ENCODE peak calls at places on chromosomes 11 and 22, in nine cellular contexts. One of them, this sample, is unnamed.

GRCh38 chr11:65524747-65525658 is at the start of gene SCYL1:
- DNase-seq in epithelial cell of esophagus: peak
- DNase-seq in retinal pigment epithelial cell: no peak
- DNase-seq in tibial artery: peak
- DNase-seq in upper lobe of right lung: peak
- DNase-seq in AG10803: peak
- DNase-seq in prostate gland: peak
- DNase-seq in B cell: peak
- DNase-seq in ascending aorta: peak
- DNase-seq in this sample: peak

GRCh38 chr11:46966773-46967172 is 30.2 kb downstream of the CSTPP1 start:
- DNase-seq in tibial artery: no peak
- DNase-seq in epithelial cell of esophagus: no peak
- DNase-seq in B cell: no peak
- DNase-seq in AG10803: no peak
- DNase-seq in prostate gland: no peak
- DNase-seq in retinal pigment epithelial cell: no peak
- DNase-seq in ascending aorta: no peak
- DNase-seq in upper lobe of right lung: no peak
- DNase-seq in this sample: no peak

GRCh38 chr11:106724293-106724892 is 293.9 kb downstream of the GUCY1A2 start:
- DNase-seq in epithelial cell of esophagus: peak
- DNase-seq in prostate gland: no peak
- DNase-seq in retinal pigment epithelial cell: peak
- DNase-seq in upper lobe of right lung: no peak
- DNase-seq in B cell: no peak
- DNase-seq in ascending aorta: no peak
- DNase-seq in tibial artery: no peak
- DNase-seq in AG10803: no peak
- DNase-seq in this sample: no peak

GRCh38 chr22:39362932-39363331 is 13.1 kb downstream of the SYNGR1 start:
- DNase-seq in AG10803: no peak
- DNase-seq in ascending aorta: no peak
- DNase-seq in retinal pigment epithelial cell: no peak
- DNase-seq in prostate gland: no peak
- DNase-seq in tibial artery: no peak
- DNase-seq in B cell: no peak
- DNase-seq in epithelial cell of esophagus: no peak
- DNase-seq in upper lobe of right lung: no peak
- DNase-seq in this sample: no peak

GRCh38 chr11:80816454-80816847 is 1375.6 kb upstream of the TENM4 start:
- DNase-seq in retinal pigment epithelial cell: no peak
- DNase-seq in upper lobe of right lung: no peak
- DNase-seq in prostate gland: no peak
- DNase-seq in B cell: no peak
- DNase-seq in tibial artery: no peak
- DNase-seq in epithelial cell of esophagus: no peak
- DNase-seq in AG10803: no peak
- DNase-seq in ascending aorta: no peak
- DNase-seq in this sample: no peak

GRCh38 chr11:76880314-76880713 is 19.6 kb downstream of the ACER3 start:
- DNase-seq in ascending aorta: no peak
- DNase-seq in upper lobe of right lung: no peak
- DNase-seq in epithelial cell of esophagus: no peak
- DNase-seq in retinal pigment epithelial cell: no peak
- DNase-seq in B cell: no peak
- DNase-seq in tibial artery: no peak
- DNase-seq in prostate gland: no peak
- DNase-seq in AG10803: peak
- DNase-seq in this sample: no peak

GRCh38 chr11:128294001-128294684 is 293.2 kb downstream of the ETS1 start:
- DNase-seq in retinal pigment epithelial cell: no peak
- DNase-seq in ascending aorta: no peak
- DNase-seq in tibial artery: no peak
- DNase-seq in upper lobe of right lung: no peak
- DNase-seq in prostate gland: no peak
- DNase-seq in epithelial cell of esophagus: no peak
- DNase-seq in B cell: no peak
- DNase-seq in AG10803: no peak
- DNase-seq in this sample: peak

GRCh38 chr11:11894486-11894885 is 52.7 kb downstream of the USP47 start:
- DNase-seq in epithelial cell of esophagus: no peak
- DNase-seq in upper lobe of right lung: no peak
- DNase-seq in ascending aorta: no peak
- DNase-seq in tibial artery: no peak
- DNase-seq in B cell: no peak
- DNase-seq in prostate gland: no peak
- DNase-seq in retinal pigment epithelial cell: no peak
- DNase-seq in AG10803: no peak
- DNase-seq in this sample: no peak

GRCh38 chr11:39190751-39191150 is 2268.7 kb downstream of the LRRC4C start:
- DNase-seq in ascending aorta: no peak
- DNase-seq in prostate gland: no peak
- DNase-seq in retinal pigment epithelial cell: no peak
- DNase-seq in upper lobe of right lung: no peak
- DNase-seq in AG10803: no peak
- DNase-seq in B cell: no peak
- DNase-seq in epithelial cell of esophagus: no peak
- DNase-seq in tibial artery: no peak
- DNase-seq in this sample: no peak

GRCh38 chr11:123174196-123175183 is 20.6 kb downstream of the CLMP start:
- DNase-seq in prostate gland: no peak
- DNase-seq in epithelial cell of esophagus: peak
- DNase-seq in retinal pigment epithelial cell: peak
- DNase-seq in upper lobe of right lung: no peak
- DNase-seq in ascending aorta: peak
- DNase-seq in tibial artery: peak
- DNase-seq in AG10803: peak
- DNase-seq in B cell: no peak
- DNase-seq in this sample: no peak

GRCh38 chr22:22928666-22929380 is 41.2 kb downstream of the IGLL5 start:
- DNase-seq in epithelial cell of esophagus: peak
- DNase-seq in retinal pigment epithelial cell: no peak
- DNase-seq in upper lobe of right lung: no peak
- DNase-seq in ascending aorta: no peak
- DNase-seq in prostate gland: no peak
- DNase-seq in AG10803: peak
- DNase-seq in tibial artery: no peak
- DNase-seq in B cell: peak
- DNase-seq in this sample: no peak

GRCh38 chr22:44597616-44598015 is 99.6 kb upstream of the RTL6 start:
- DNase-seq in retinal pigment epithelial cell: no peak
- DNase-seq in B cell: no peak
- DNase-seq in upper lobe of right lung: no peak
- DNase-seq in tibial artery: no peak
- DNase-seq in epithelial cell of esophagus: no peak
- DNase-seq in ascending aorta: no peak
- DNase-seq in prostate gland: no peak
- DNase-seq in AG10803: peak
- DNase-seq in this sample: no peak

GRCh38 chr11:126929186-126930085 is 71.1 kb downstream of the KIRREL3 start:
- DNase-seq in AG10803: peak
- DNase-seq in epithelial cell of esophagus: peak
- DNase-seq in ascending aorta: no peak
- DNase-seq in B cell: no peak
- DNase-seq in prostate gland: no peak
- DNase-seq in tibial artery: no peak
- DNase-seq in upper lobe of right lung: no peak
- DNase-seq in retinal pigment epithelial cell: peak
- DNase-seq in this sample: no peak

GRCh38 chr11:87870081-87870480 is 305.2 kb downstream of the RAB38 start:
- DNase-seq in retinal pigment epithelial cell: no peak
- DNase-seq in upper lobe of right lung: no peak
- DNase-seq in epithelial cell of esophagus: peak
- DNase-seq in B cell: no peak
- DNase-seq in ascending aorta: no peak
- DNase-seq in AG10803: no peak
- DNase-seq in tibial artery: no peak
- DNase-seq in prostate gland: no peak
- DNase-seq in this sample: no peak

GRCh38 chr11:111521132-111521531 is 6.6 kb downstream of the HOATZ start:
- DNase-seq in prostate gland: no peak
- DNase-seq in tibial artery: no peak
- DNase-seq in upper lobe of right lung: no peak
- DNase-seq in AG10803: no peak
- DNase-seq in epithelial cell of esophagus: no peak
- DNase-seq in B cell: no peak
- DNase-seq in ascending aorta: no peak
- DNase-seq in retinal pigment epithelial cell: no peak
- DNase-seq in this sample: no peak

GRCh38 chr11:66643745-66644437 is 5.4 kb downstream of the RBM4 start:
- DNase-seq in tibial artery: no peak
- DNase-seq in epithelial cell of esophagus: no peak
- DNase-seq in upper lobe of right lung: no peak
- DNase-seq in prostate gland: no peak
- DNase-seq in AG10803: no peak
- DNase-seq in retinal pigment epithelial cell: no peak
- DNase-seq in ascending aorta: no peak
- DNase-seq in B cell: no peak
- DNase-seq in this sample: no peak

GRCh38 chr11:19301336-19301735 is 60.6 kb upstream of the E2F8 start:
- DNase-seq in retinal pigment epithelial cell: no peak
- DNase-seq in tibial artery: no peak
- DNase-seq in upper lobe of right lung: no peak
- DNase-seq in B cell: no peak
- DNase-seq in AG10803: peak
- DNase-seq in epithelial cell of esophagus: no peak
- DNase-seq in ascending aorta: no peak
- DNase-seq in prostate gland: no peak
- DNase-seq in this sample: no peak
- TF ChIP-seq CTCF in retinal pigment epithelial cell: no peak
- TF ChIP-seq CTCF in tibial artery: no peak
- TF ChIP-seq CTCF in upper lobe of right lung: no peak
- TF ChIP-seq CTCF in B cell: no peak
- TF ChIP-seq CTCF in AG10803: no peak
- TF ChIP-seq CTCF in epithelial cell of esophagus: no peak
- TF ChIP-seq CTCF in ascending aorta: no peak
- TF ChIP-seq CTCF in prostate gland: no peak
- TF ChIP-seq CTCF in this sample: no peak

GRCh38 chr22:29079218-29079901 is 6.5 kb downstream of the KREMEN1 start:
- DNase-seq in tibial artery: no peak
- DNase-seq in B cell: no peak
- DNase-seq in prostate gland: peak
- DNase-seq in upper lobe of right lung: no peak
- DNase-seq in epithelial cell of esophagus: no peak
- DNase-seq in retinal pigment epithelial cell: peak
- DNase-seq in AG10803: peak
- DNase-seq in ascending aorta: no peak
- DNase-seq in this sample: no peak

GRCh38 chr22:29081499-29082236 is 8.8 kb downstream of the KREMEN1 start:
- DNase-seq in ascending aorta: no peak
- DNase-seq in tibial artery: no peak
- DNase-seq in AG10803: no peak
- DNase-seq in prostate gland: no peak
- DNase-seq in retinal pigment epithelial cell: no peak
- DNase-seq in epithelial cell of esophagus: no peak
- DNase-seq in upper lobe of right lung: no peak
- DNase-seq in B cell: no peak
- DNase-seq in this sample: no peak

GRCh38 chr22:29078869-29079207 is 6.0 kb downstream of the KREMEN1 start:
- DNase-seq in retinal pigment epithelial cell: no peak
- DNase-seq in AG10803: no peak
- DNase-seq in upper lobe of right lung: no peak
- DNase-seq in tibial artery: no peak
- DNase-seq in ascending aorta: no peak
- DNase-seq in epithelial cell of esophagus: no peak
- DNase-seq in B cell: no peak
- DNase-seq in prostate gland: no peak
- DNase-seq in this sample: no peak

GRCh38 chr22:29080061-29080975 is 7.5 kb downstream of the KREMEN1 start:
- DNase-seq in prostate gland: peak
- DNase-seq in ascending aorta: no peak
- DNase-seq in B cell: no peak
- DNase-seq in tibial artery: no peak
- DNase-seq in epithelial cell of esophagus: peak
- DNase-seq in retinal pigment epithelial cell: no peak
- DNase-seq in AG10803: peak
- DNase-seq in upper lobe of right lung: no peak
- DNase-seq in this sample: no peak

DNA sequence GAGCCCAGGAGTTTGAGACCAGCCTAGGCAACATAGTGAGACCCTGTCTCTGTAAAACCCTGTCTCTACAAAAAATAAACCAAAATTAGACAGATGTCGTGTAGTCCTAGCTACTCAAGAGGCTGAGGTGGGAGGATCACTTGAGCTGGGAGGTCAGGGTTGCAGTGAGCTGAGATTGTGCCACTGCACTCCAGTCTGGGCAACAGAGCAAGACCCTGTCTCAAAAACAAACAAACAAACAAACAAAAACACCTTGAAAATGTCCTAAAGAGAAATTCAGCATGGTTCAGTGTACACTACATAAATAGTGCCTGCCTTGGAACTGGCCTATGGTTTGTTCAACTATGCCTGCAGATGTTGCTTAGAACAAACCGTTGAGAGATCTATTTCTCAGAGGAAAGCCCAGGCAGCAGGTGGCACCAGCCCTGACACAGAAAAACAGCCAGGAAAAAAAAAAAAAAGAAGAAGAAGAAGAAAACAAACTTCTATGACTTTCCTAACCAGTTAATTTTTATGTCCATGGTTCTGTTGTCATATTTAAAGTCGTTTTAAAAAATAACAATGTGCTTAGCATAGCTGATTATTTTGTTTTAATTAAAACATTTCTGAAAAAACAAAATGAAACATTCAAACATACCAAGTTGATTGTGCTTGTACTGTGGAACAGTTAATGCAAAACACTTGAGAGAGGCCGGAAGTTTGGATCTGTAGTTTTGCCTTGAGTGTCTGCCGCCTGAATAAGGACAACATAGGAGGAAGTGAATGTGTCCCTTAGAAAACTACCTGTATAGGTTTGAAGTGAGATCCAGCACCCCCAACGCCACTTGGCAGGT is 5.4 kb downstream of the KREMEN1 start:
- DNase-seq in retinal pigment epithelial cell: no peak
- DNase-seq in epithelial cell of esophagus: no peak
- DNase-seq in ascending aorta: no peak
- DNase-seq in AG10803: no peak
- DNase-seq in B cell: no peak
- DNase-seq in upper lobe of right lung: no peak
- DNase-seq in prostate gland: no peak
- DNase-seq in tibial artery: no peak
- DNase-seq in this sample: no peak
- TF ChIP-seq CTCF in retinal pigment epithelial cell: peak
- TF ChIP-seq CTCF in epithelial cell of esophagus: no peak
- TF ChIP-seq CTCF in ascending aorta: no peak
- TF ChIP-seq CTCF in AG10803: no peak
- TF ChIP-seq CTCF in B cell: no peak
- TF ChIP-seq CTCF in upper lobe of right lung: no peak
- TF ChIP-seq CTCF in prostate gland: no peak
- TF ChIP-seq CTCF in tibial artery: no peak
- TF ChIP-seq CTCF in this sample: no peak

GRCh38 chr22:38318792-38319773 is 1.9 kb upstream of the CSNK1E start:
- DNase-seq in tibial artery: no peak
- DNase-seq in B cell: no peak
- DNase-seq in epithelial cell of esophagus: no peak
- DNase-seq in retinal pigment epithelial cell: no peak
- DNase-seq in ascending aorta: no peak
- DNase-seq in upper lobe of right lung: no peak
- DNase-seq in prostate gland: no peak
- DNase-seq in AG10803: no peak
- DNase-seq in this sample: no peak
- TF ChIP-seq CTCF in tibial artery: no peak
- TF ChIP-seq CTCF in B cell: no peak
- TF ChIP-seq CTCF in epithelial cell of esophagus: no peak
- TF ChIP-seq CTCF in retinal pigment epithelial cell: no peak
- TF ChIP-seq CTCF in ascending aorta: no peak
- TF ChIP-seq CTCF in upper lobe of right lung: no peak
- TF ChIP-seq CTCF in prostate gland: no peak
- TF ChIP-seq CTCF in AG10803: no peak
- TF ChIP-seq CTCF in this sample: no peak

GRCh38 chr11:83801799-83802198 is 515.6 kb upstream of the CCDC90B start:
- DNase-seq in prostate gland: no peak
- DNase-seq in upper lobe of right lung: no peak
- DNase-seq in epithelial cell of esophagus: peak
- DNase-seq in tibial artery: no peak
- DNase-seq in AG10803: no peak
- DNase-seq in B cell: no peak
- DNase-seq in retinal pigment epithelial cell: no peak
- DNase-seq in ascending aorta: no peak
- DNase-seq in this sample: no peak
- TF ChIP-seq CTCF in prostate gland: no peak
- TF ChIP-seq CTCF in upper lobe of right lung: peak
- TF ChIP-seq CTCF in epithelial cell of esophagus: peak
- TF ChIP-seq CTCF in tibial artery: no peak
- TF ChIP-seq CTCF in AG10803: peak
- TF ChIP-seq CTCF in B cell: no peak
- TF ChIP-seq CTCF in retinal pigment epithelial cell: peak
- TF ChIP-seq CTCF in ascending aorta: no peak
- TF ChIP-seq CTCF in this sample: peak

This sample was measured in chondrocyte.